ENCODE peak calls at places on chromosomes 5 and 9, in four cellular contexts. V, U, E and G are unnamed samples.

GRCh38 chr5:157193699-157194424 is 13.2 kb downstream of the ITK start:
- DNase-seq in V (no peak), U (no peak), E (no peak), G (no peak)

GRCh38 chr9:91655215-91655614 is 231.6 kb upstream of the NFIL3 start:
- DNase-seq in V (no peak), U (no peak), E (no peak), G (no peak)

GRCh38 chr9:127980056-127980705 is 608 bp downstream of the EEIG1 start:
- DNase-seq in V (no peak), U (no peak), E (peak; percentile 27), G (peak; percentile 64)

GRCh38 chr9:21576331-21577189 is 94.4 kb upstream of the IFNE start:
- DNase-seq in V (no peak), U (peak; percentile 20), E (no peak), G (no peak)

GRCh38 chr9:125747053-125747764 is at the start of gene PBX3:
- DNase-seq in V (peak; percentile 50), U (no peak), E (peak; percentile 31), G (peak; percentile 68)

GRCh38 chr9:91192379-91192775 is 169.3 kb downstream of the AUH start:
- DNase-seq in V (no peak), U (no peak), E (no peak), G (no peak)

GRCh38 chr9:13552606-13553215 is 273.2 kb upstream of the MPDZ start:
- DNase-seq in V (no peak), U (no peak), E (no peak), G (no peak)

GRCh38 chr5:109927639-109928038 is 237.9 kb downstream of the MAN2A1 start:
- DNase-seq in V (no peak), U (no peak), E (no peak), G (no peak)

GRCh38 chr5:77211013-77211690 is 672 bp downstream of the PDE8B start:
- DNase-seq in V (no peak), U (no peak), E (no peak), G (no peak)

GRCh38 chr5:59391576-59391975 is 501.9 kb downstream of the PDE4D start:
- DNase-seq in V (no peak), U (no peak), E (no peak), G (no peak)

GRCh38 chr5:59387127-59387526 is 506.4 kb downstream of the PDE4D start:
- DNase-seq in V (no peak), U (no peak), E (no peak), G (no peak)

GRCh38 chr5:59390989-59391388 is 502.5 kb downstream of the PDE4D start:
- DNase-seq in V (no peak), U (no peak), E (no peak), G (no peak)

GRCh38 chr5:59393585-59394289 is 499.8 kb downstream of the PDE4D start:
- DNase-seq in V (no peak), U (no peak), E (no peak), G (no peak)

DNA sequence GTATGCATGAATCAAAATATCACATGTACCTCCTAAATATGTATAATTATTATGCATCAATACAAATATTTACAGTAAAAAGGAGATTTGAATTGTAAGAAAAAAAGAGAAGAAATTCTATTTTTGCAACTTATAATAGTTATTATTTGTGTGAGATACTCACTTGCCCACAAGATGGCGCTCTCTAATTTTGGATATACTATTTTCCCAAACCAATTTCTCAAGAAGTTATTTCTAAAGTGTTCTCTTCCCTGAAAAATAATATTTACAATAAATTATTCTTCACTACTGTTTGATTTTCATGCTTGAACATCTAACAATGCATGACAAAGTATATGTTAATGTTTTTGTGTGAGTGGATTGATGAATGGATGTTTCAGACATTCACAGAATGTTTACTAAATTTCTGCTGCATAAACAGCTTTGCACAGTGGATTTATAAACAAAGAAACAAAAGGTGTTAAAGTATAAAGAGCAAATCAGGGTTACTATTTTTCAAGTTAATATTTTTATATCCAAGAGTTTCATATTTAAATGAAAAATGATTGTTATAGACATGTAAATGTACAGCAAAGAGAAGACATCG is 503.4 kb downstream of the PDE4D start:
- DNase-seq in V (no peak), U (no peak), E (no peak), G (peak; percentile 11)
- TF ChIP-seq SPI1 in V (no peak), U (no peak), E (no peak), G (no peak)

GRCh38 chr9:138006576-138007233 is 129.1 kb downstream of the CACNA1B start:
- DNase-seq in V (no peak), U (no peak), E (no peak), G (no peak)
- TF ChIP-seq SPI1 in V (no peak), U (no peak), E (no peak), G (no peak)

GRCh38 chr5:172606156-172606785 is 34.8 kb upstream of the NEURL1B start:
- DNase-seq in V (no peak), U (no peak), E (no peak), G (no peak)

GRCh38 chr5:172608773-172609172 is 32.3 kb upstream of the NEURL1B start:
- DNase-seq in V (no peak), U (no peak), E (no peak), G (no peak)

GRCh38 chr5:172605466-172605865 is 35.6 kb upstream of the NEURL1B start:
- DNase-seq in V (no peak), U (no peak), E (no peak), G (no peak)

GRCh38 chr5:172610643-172611042 is 30.4 kb upstream of the NEURL1B start:
- DNase-seq in V (no peak), U (no peak), E (no peak), G (no peak)

DNA sequence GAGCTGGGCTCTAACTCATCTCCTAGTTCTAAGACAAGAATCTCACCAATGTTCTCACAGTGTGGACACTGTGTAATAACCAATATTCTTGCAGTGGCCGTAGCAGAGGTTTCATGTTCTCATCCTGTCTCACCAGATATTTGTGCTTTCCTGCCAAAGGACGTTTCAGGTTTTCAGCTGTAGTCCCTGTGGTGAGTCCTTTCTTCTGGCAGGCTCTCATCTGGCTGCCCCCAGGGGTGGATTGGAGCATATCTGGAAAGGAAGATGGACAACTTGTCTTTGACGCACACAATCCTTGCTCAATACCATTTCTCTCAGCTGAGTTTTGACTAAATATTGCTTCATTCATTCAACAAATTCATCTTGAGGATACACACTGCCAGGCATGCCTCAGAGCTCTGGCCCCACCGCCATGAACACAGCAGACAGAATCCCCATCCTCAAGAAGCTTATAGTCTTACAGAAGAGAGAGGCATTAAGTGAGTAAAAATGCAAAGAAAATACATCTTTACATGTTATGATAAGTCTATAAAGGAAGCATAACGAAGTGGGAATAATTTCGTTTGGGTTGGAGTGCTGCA is 33.8 kb upstream of the NEURL1B start:
- DNase-seq in V (no peak), U (no peak), E (no peak), G (no peak)
- TF ChIP-seq SPI1 in V (no peak), U (no peak), E (no peak), G (no peak)

DNA sequence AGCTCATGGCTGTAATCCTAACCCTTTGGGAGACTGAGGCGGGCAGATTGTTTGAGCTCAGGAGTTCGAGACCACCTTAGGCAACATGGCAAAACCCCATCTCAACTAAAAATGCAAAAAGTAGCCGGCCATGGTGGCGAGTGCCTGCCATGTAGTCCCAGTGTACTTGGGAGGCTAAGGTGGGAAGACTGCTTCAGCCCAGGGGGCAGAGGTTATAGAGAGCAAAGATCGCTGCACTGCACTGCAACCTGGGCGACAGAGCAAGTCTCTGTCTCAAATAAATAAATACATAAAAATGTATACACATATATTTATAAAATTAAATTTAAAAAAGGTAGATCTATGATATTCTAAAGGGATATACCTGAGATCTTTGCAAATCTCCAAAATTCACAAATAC is 19.4 kb downstream of the ZBTB5 start:
- DNase-seq in V (no peak), U (no peak), E (no peak), G (no peak)
- TF ChIP-seq SPI1 in V (no peak), U (no peak), E (no peak), G (no peak)